ENCODE peak calls at places on chromosomes 13 and 19, in nine cellular contexts. One of them, this sample, is unnamed.

GRCh38 chr13:94829801-94830200 is 117.5 kb upstream of the SOX21 start:
- DNase-seq in esophagus muscularis mucosa: no peak
- DNase-seq in stomach: no peak
- DNase-seq in upper lobe of left lung: no peak
- DNase-seq in breast epithelium: no peak
- DNase-seq in GM23338: no peak
- DNase-seq in HCT116: no peak
- DNase-seq in HL-60: no peak
- DNase-seq in sigmoid colon: no peak
- DNase-seq in this sample: no peak

GRCh38 chr19:3407556-3408516 is 41.5 kb downstream of the NFIC start:
- DNase-seq in esophagus muscularis mucosa: no peak
- DNase-seq in stomach: peak; percentile 53
- DNase-seq in upper lobe of left lung: no peak
- DNase-seq in breast epithelium: no peak
- DNase-seq in GM23338: no peak
- DNase-seq in HCT116: no peak
- DNase-seq in HL-60: no peak
- DNase-seq in sigmoid colon: peak; percentile 88
- DNase-seq in this sample: no peak

GRCh38 chr13:100381595-100382224 is 206.9 kb downstream of the GGACT start:
- DNase-seq in esophagus muscularis mucosa: no peak
- DNase-seq in stomach: no peak
- DNase-seq in upper lobe of left lung: no peak
- DNase-seq in breast epithelium: no peak
- DNase-seq in GM23338: no peak
- DNase-seq in HCT116: no peak
- DNase-seq in HL-60: no peak
- DNase-seq in sigmoid colon: no peak
- DNase-seq in this sample: no peak

GRCh38 chr13:22423261-22423660 is 752.4 kb downstream of the FGF9 start:
- DNase-seq in esophagus muscularis mucosa: no peak
- DNase-seq in stomach: no peak
- DNase-seq in upper lobe of left lung: no peak
- DNase-seq in breast epithelium: no peak
- DNase-seq in GM23338: no peak
- DNase-seq in HCT116: no peak
- DNase-seq in HL-60: no peak
- DNase-seq in sigmoid colon: no peak
- DNase-seq in this sample: no peak

GRCh38 chr19:42433503-42434260 is 6.5 kb upstream of the LIPE start:
- DNase-seq in esophagus muscularis mucosa: no peak
- DNase-seq in stomach: peak; percentile 80
- DNase-seq in upper lobe of left lung: no peak
- DNase-seq in breast epithelium: no peak
- DNase-seq in GM23338: peak; percentile 86
- DNase-seq in HCT116: no peak
- DNase-seq in HL-60: no peak
- DNase-seq in sigmoid colon: no peak
- DNase-seq in this sample: no peak

GRCh38 chr13:97308735-97309429 is 86.7 kb downstream of the MBNL2 start:
- DNase-seq in esophagus muscularis mucosa: no peak
- DNase-seq in stomach: no peak
- DNase-seq in upper lobe of left lung: no peak
- DNase-seq in breast epithelium: no peak
- DNase-seq in GM23338: no peak
- DNase-seq in HCT116: no peak
- DNase-seq in HL-60: no peak
- DNase-seq in sigmoid colon: no peak
- DNase-seq in this sample: no peak

GRCh38 chr19:7440188-7440975 is 48.5 kb downstream of the PEX11G start:
- DNase-seq in esophagus muscularis mucosa: no peak
- DNase-seq in stomach: no peak
- DNase-seq in upper lobe of left lung: no peak
- DNase-seq in breast epithelium: no peak
- DNase-seq in GM23338: no peak
- DNase-seq in HCT116: no peak
- DNase-seq in HL-60: no peak
- DNase-seq in sigmoid colon: no peak
- DNase-seq in this sample: no peak

GRCh38 chr13:20716951-20717350 is 13.5 kb downstream of the IL17D start:
- DNase-seq in esophagus muscularis mucosa: no peak
- DNase-seq in stomach: no peak
- DNase-seq in upper lobe of left lung: no peak
- DNase-seq in breast epithelium: no peak
- DNase-seq in GM23338: peak; percentile 37
- DNase-seq in HCT116: no peak
- DNase-seq in HL-60: no peak
- DNase-seq in sigmoid colon: no peak
- DNase-seq in this sample: no peak

GRCh38 chr19:324716-325115 is 19.9 kb downstream of the MIER2 start:
- DNase-seq in esophagus muscularis mucosa: no peak
- DNase-seq in stomach: no peak
- DNase-seq in upper lobe of left lung: no peak
- DNase-seq in breast epithelium: no peak
- DNase-seq in GM23338: no peak
- DNase-seq in HCT116: no peak
- DNase-seq in HL-60: no peak
- DNase-seq in sigmoid colon: no peak
- DNase-seq in this sample: no peak

GRCh38 chr19:2775556-2776430 is 7.3 kb downstream of the SGTA start:
- DNase-seq in esophagus muscularis mucosa: no peak
- DNase-seq in stomach: peak; percentile 64
- DNase-seq in upper lobe of left lung: no peak
- DNase-seq in breast epithelium: peak; percentile 59
- DNase-seq in GM23338: no peak
- DNase-seq in HCT116: no peak
- DNase-seq in HL-60: peak; percentile 59
- DNase-seq in sigmoid colon: no peak
- DNase-seq in this sample: no peak

GRCh38 chr13:71866173-71867091 is 572 bp downstream of the DACH1 start:
- DNase-seq in esophagus muscularis mucosa: no peak
- DNase-seq in stomach: peak; percentile 31
- DNase-seq in upper lobe of left lung: peak; percentile 92
- DNase-seq in breast epithelium: no peak
- DNase-seq in GM23338: peak; percentile 33
- DNase-seq in HCT116: no peak
- DNase-seq in HL-60: peak; percentile 21
- DNase-seq in sigmoid colon: no peak
- DNase-seq in this sample: no peak

GRCh38 chr19:40754611-40755247 is 3.7 kb downstream of the SNRPA start:
- DNase-seq in esophagus muscularis mucosa: no peak
- DNase-seq in stomach: peak; percentile 60
- DNase-seq in upper lobe of left lung: no peak
- DNase-seq in breast epithelium: no peak
- DNase-seq in GM23338: no peak
- DNase-seq in HCT116: no peak
- DNase-seq in HL-60: no peak
- DNase-seq in sigmoid colon: no peak
- DNase-seq in this sample: no peak

GRCh38 chr13:100363351-100363750 is 225.2 kb downstream of the GGACT start:
- DNase-seq in esophagus muscularis mucosa: no peak
- DNase-seq in stomach: no peak
- DNase-seq in upper lobe of left lung: no peak
- DNase-seq in breast epithelium: no peak
- DNase-seq in GM23338: no peak
- DNase-seq in HCT116: peak; percentile 19
- DNase-seq in HL-60: no peak
- DNase-seq in sigmoid colon: no peak
- DNase-seq in this sample: no peak

GRCh38 chr19:517721-518136 is 10.4 kb downstream of the TPGS1 start:
- DNase-seq in esophagus muscularis mucosa: no peak
- DNase-seq in stomach: no peak
- DNase-seq in upper lobe of left lung: no peak
- DNase-seq in breast epithelium: no peak
- DNase-seq in GM23338: no peak
- DNase-seq in HCT116: no peak
- DNase-seq in HL-60: no peak
- DNase-seq in sigmoid colon: peak; percentile 62
- DNase-seq in this sample: no peak

GRCh38 chr19:12015753-12016116 is 19.7 kb downstream of the ZNF433 start:
- DNase-seq in esophagus muscularis mucosa: no peak
- DNase-seq in stomach: no peak
- DNase-seq in upper lobe of left lung: no peak
- DNase-seq in breast epithelium: no peak
- DNase-seq in GM23338: peak; percentile 26
- DNase-seq in HCT116: no peak
- DNase-seq in HL-60: no peak
- DNase-seq in sigmoid colon: no peak
- DNase-seq in this sample: no peak

GRCh38 chr19:41426952-41427646 is at the start of gene B3GNT8:
- DNase-seq in esophagus muscularis mucosa: peak; percentile 95
- DNase-seq in stomach: peak; percentile 86
- DNase-seq in upper lobe of left lung: peak; percentile 94
- DNase-seq in breast epithelium: peak; percentile 82
- DNase-seq in GM23338: peak; percentile 92
- DNase-seq in HCT116: no peak
- DNase-seq in HL-60: peak; percentile 89
- DNase-seq in sigmoid colon: peak; percentile 94
- DNase-seq in this sample: no peak

GRCh38 chr19:51014242-51014641 is 5.3 kb downstream of the KLK10 start:
- DNase-seq in esophagus muscularis mucosa: no peak
- DNase-seq in stomach: no peak
- DNase-seq in upper lobe of left lung: no peak
- DNase-seq in breast epithelium: no peak
- DNase-seq in GM23338: no peak
- DNase-seq in HCT116: no peak
- DNase-seq in HL-60: no peak
- DNase-seq in sigmoid colon: no peak
- DNase-seq in this sample: no peak
- H3K27me3 ChIP-seq in esophagus muscularis mucosa: peaks cover 26% of the 10 kb centered on the region
- H3K27me3 ChIP-seq in stomach: peaks cover 8% of the 10 kb centered on the region
- H3K27me3 ChIP-seq in upper lobe of left lung: no peaks in the 10 kb centered on the region
- H3K27me3 ChIP-seq in breast epithelium: no peaks in the 10 kb centered on the region
- H3K27me3 ChIP-seq in GM23338: peaks cover 24% of the 10 kb centered on the region
- H3K27me3 ChIP-seq in HCT116: no peaks in the 10 kb centered on the region
- H3K27me3 ChIP-seq in HL-60: peaks cover 26% of the 10 kb centered on the region
- H3K27me3 ChIP-seq in sigmoid colon: peaks cover 87% of the 10 kb centered on the region
- H3K27me3 ChIP-seq in this sample: peaks cover 2% of the 10 kb centered on the region

GRCh38 chr13:106858910-106859309 is 291.0 kb upstream of the ARGLU1 start:
- DNase-seq in esophagus muscularis mucosa: no peak
- DNase-seq in stomach: no peak
- DNase-seq in upper lobe of left lung: no peak
- DNase-seq in breast epithelium: no peak
- DNase-seq in GM23338: peak; percentile 92
- DNase-seq in HCT116: no peak
- DNase-seq in HL-60: no peak
- DNase-seq in sigmoid colon: no peak
- DNase-seq in this sample: no peak

GRCh38 chr13:106859505-106859904 is 291.6 kb upstream of the ARGLU1 start:
- DNase-seq in esophagus muscularis mucosa: no peak
- DNase-seq in stomach: no peak
- DNase-seq in upper lobe of left lung: no peak
- DNase-seq in breast epithelium: no peak
- DNase-seq in GM23338: peak; percentile 45
- DNase-seq in HCT116: no peak
- DNase-seq in HL-60: no peak
- DNase-seq in sigmoid colon: no peak
- DNase-seq in this sample: no peak
- H3K4me3 ChIP-seq in esophagus muscularis mucosa: no peak overlapping the region
- H3K4me3 ChIP-seq in stomach: no peak overlapping the region
- H3K4me3 ChIP-seq in upper lobe of left lung: no peak overlapping the region
- H3K4me3 ChIP-seq in breast epithelium: no peak overlapping the region
- H3K4me3 ChIP-seq in GM23338: peak overlapping the region; percentile 17
- H3K4me3 ChIP-seq in HCT116: no peak overlapping the region
- H3K4me3 ChIP-seq in HL-60: no peak overlapping the region
- H3K4me3 ChIP-seq in sigmoid colon: no peak overlapping the region
- H3K4me3 ChIP-seq in this sample: no peak overlapping the region

DNA sequence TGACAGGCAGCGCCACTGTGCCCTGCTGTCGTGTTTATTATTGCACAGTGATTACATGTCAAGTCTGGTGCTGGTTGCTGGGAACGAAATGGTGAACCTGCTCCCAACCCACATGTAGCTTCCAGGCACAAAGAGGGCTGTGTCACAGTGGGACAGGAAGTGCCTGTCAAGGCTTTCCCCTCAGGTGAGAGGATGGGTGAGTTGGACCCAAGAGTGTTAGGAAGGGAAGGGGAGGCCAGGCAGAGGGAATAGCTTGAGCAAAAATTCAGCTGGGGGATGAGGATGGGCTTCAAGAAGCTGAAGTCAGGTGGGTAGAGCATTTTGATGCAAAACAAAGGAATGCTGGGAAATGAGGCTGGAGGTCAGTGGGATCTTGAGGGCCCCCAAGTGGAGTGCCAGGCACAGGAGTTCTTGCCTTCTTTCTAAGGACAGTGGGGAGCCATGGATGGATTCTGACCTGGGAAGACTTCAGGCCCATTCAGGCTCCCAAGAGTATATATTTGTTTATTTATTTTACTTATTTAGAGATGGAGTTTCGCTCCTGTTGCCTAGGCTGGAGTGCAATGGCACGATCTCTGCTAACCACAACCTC is 8.5 kb upstream of the QTRT1 start:
- DNase-seq in esophagus muscularis mucosa: no peak
- DNase-seq in stomach: no peak
- DNase-seq in upper lobe of left lung: no peak
- DNase-seq in breast epithelium: no peak
- DNase-seq in GM23338: peak; percentile 73
- DNase-seq in HCT116: no peak
- DNase-seq in HL-60: no peak
- DNase-seq in sigmoid colon: no peak
- DNase-seq in this sample: no peak
- TF ChIP-seq POLR2AphosphoS5 in esophagus muscularis mucosa: no peak
- TF ChIP-seq POLR2AphosphoS5 in stomach: no peak
- TF ChIP-seq POLR2AphosphoS5 in upper lobe of left lung: no peak
- TF ChIP-seq POLR2AphosphoS5 in breast epithelium: no peak
- TF ChIP-seq POLR2AphosphoS5 in GM23338: peak; percentile 25
- TF ChIP-seq POLR2AphosphoS5 in HCT116: peak; percentile 18
- TF ChIP-seq POLR2AphosphoS5 in HL-60: no peak
- TF ChIP-seq POLR2AphosphoS5 in sigmoid colon: no peak
- TF ChIP-seq POLR2AphosphoS5 in this sample: peak; percentile 22

DNA sequence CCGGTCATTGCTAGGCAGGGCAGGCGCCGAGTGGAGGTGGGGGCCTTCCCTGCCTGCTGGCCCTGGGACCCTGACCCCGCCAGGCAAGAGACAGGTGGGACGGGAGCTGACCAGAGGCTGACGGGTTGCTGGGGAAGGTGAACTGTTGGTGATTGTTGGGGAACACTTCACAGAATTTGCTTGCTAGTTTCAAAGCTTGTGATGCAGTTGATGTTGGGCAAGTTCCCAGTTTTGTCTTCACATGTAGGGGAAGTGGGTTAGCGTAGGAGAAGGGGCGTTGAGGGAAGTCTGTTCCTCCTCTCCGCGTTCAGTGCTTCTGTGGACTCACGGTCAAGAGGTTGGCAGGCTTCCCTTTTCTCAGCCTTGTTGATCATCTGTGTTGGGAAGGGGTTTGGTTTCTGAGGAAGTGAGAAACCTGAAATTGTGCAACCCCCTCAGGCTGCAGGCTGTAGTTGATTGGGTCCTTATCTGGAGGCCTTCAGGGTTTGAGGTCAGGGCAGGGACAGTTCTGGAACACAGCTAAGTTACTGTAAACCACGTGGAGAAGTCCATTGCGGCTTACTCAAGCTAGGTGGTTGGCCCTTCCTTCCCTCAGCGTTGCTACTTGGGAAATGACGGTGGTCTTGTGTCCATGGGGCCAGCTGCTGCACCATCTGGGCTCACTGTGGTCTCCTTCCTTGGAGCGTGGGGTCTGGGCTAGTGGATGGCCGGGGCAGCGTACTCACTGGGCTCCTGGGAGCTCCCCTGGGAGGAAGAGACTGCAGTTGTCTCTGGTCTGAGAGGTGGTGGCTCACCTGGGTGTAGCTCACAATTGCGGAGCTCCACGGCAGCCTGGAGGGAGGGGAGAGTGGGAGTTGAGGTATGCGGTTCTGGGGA is 7.5 kb downstream of the RPS9 start:
- DNase-seq in esophagus muscularis mucosa: peak; percentile 92
- DNase-seq in stomach: peak; percentile 71
- DNase-seq in upper lobe of left lung: peak; percentile 84
- DNase-seq in breast epithelium: peak; percentile 62
- DNase-seq in GM23338: no peak
- DNase-seq in HCT116: no peak
- DNase-seq in HL-60: peak; percentile 100
- DNase-seq in sigmoid colon: peak; percentile 89
- DNase-seq in this sample: no peak
- H3K27me3 ChIP-seq in esophagus muscularis mucosa: no peaks in the 10 kb centered on the region
- H3K27me3 ChIP-seq in stomach: no peaks in the 10 kb centered on the region
- H3K27me3 ChIP-seq in upper lobe of left lung: no peaks in the 10 kb centered on the region
- H3K27me3 ChIP-seq in breast epithelium: no peaks in the 10 kb centered on the region
- H3K27me3 ChIP-seq in GM23338: no peaks in the 10 kb centered on the region
- H3K27me3 ChIP-seq in HCT116: no peaks in the 10 kb centered on the region
- H3K27me3 ChIP-seq in HL-60: no peaks in the 10 kb centered on the region
- H3K27me3 ChIP-seq in sigmoid colon: no peaks in the 10 kb centered on the region
- H3K27me3 ChIP-seq in this sample: no peaks in the 10 kb centered on the region